ENCODE peak calls at places on chromosomes 7 and 10, in five cellular contexts. C, K, R, E and W are unnamed samples.

GRCh38 chr10:47297796-47298540 is 2.0 kb upstream of the GDF10 start:
- DNase-seq in C (no peak), K (no peak), R (no peak), E (no peak), W (no peak)

GRCh38 chr7:121544726-121545125 is 148.6 kb upstream of the FAM3C start:
- DNase-seq in C (no peak), K (no peak), R (peak), E (no peak), W (no peak)

GRCh38 chr10:102540023-102540422 is 36.3 kb downstream of the SUFU start:
- DNase-seq in C (peak), K (no peak), R (peak), E (no peak), W (no peak)

GRCh38 chr10:28922127-28922526 is 244.8 kb downstream of the BAMBI start:
- DNase-seq in C (no peak), K (no peak), R (no peak), E (no peak), W (no peak)

GRCh38 chr10:77186936-77187335 is 450.7 kb downstream of the KCNMA1 start:
- DNase-seq in C (no peak), K (no peak), R (no peak), E (no peak), W (no peak)

GRCh38 chr7:51802698-51803097 is 486.1 kb upstream of the COBL start:
- DNase-seq in C (no peak), K (no peak), R (no peak), E (no peak), W (no peak)

GRCh38 chr10:77264107-77264506 is 373.5 kb downstream of the KCNMA1 start:
- DNase-seq in C (peak), K (no peak), R (no peak), E (no peak), W (peak)

GRCh38 chr10:84551437-84552120 is 223.2 kb downstream of the CCSER2 start:
- DNase-seq in C (no peak), K (no peak), R (no peak), E (no peak), W (no peak)

GRCh38 chr10:90675621-90676020 is 182.2 kb downstream of the HTR7 start:
- DNase-seq in C (no peak), K (no peak), R (peak), E (no peak), W (no peak)

GRCh38 chr10:22681783-22682183 is 32.6 kb downstream of the PIP4K2A start:
- DNase-seq in C (no peak), K (no peak), R (peak), E (peak), W (no peak)

GRCh38 chr7:14995774-14996173 is 93.2 kb upstream of the DGKB start:
- DNase-seq in C (no peak), K (no peak), R (no peak), E (no peak), W (no peak)

GRCh38 chr10:101570764-101571572 is 17.1 kb downstream of the POLL start:
- DNase-seq in C (no peak), K (no peak), R (no peak), E (no peak), W (no peak)

GRCh38 chr7:92246363-92247101 is 758 bp downstream of the ANKIB1 start:
- DNase-seq in C (peak), K (peak), R (peak), E (peak), W (peak)

GRCh38 chr7:105389090-105389650 is 449 bp upstream of the SRPK2 start:
- DNase-seq in C (no peak), K (peak), R (peak), E (no peak), W (no peak)

GRCh38 chr10:5789626-5790025 is 23.6 kb downstream of the GDI2 start:
- DNase-seq in C (no peak), K (no peak), R (no peak), E (no peak), W (no peak)

GRCh38 chr10:69652857-69653199 is 22.8 kb downstream of the FAM241B start:
- DNase-seq in C (no peak), K (no peak), R (no peak), E (no peak), W (no peak)

GRCh38 chr7:23277359-23277989 is 21.7 kb upstream of the MALSU1 start:
- DNase-seq in C (peak), K (no peak), R (peak), E (no peak), W (no peak)

GRCh38 chr7:106774768-106775551 is 90.1 kb upstream of the PIK3CG start:
- DNase-seq in C (no peak), K (no peak), R (peak), E (no peak), W (no peak)